ENCODE peak calls at places on chromosomes 6 and 20, in seven cellular contexts. C is heart left ventricle, L is lower lobe of right lung, E is PC-3, Y is neural progenitor cell, A is aorta, B is tibial nerve. O is an unnamed sample.

GRCh38 chr20:62716198-62716940 is 7.7 kb downstream of the NTSR1 start:
- DNase-seq in B (no peak), E (no peak), C (no peak), A (no peak), Y (no peak), L (no peak), O (no peak)

GRCh38 chr20:49028684-49029083 is 17.4 kb upstream of the CSE1L start:
- DNase-seq in B (no peak), A (no peak), E (peak; percentile 29), L (no peak), C (no peak), Y (peak; percentile 54), O (no peak)

GRCh38 chr6:7907159-7907558 is 3.4 kb downstream of the TXNDC5 start:
- DNase-seq in L (no peak), E (no peak), C (no peak), A (no peak), Y (no peak), B (no peak), O (no peak)

GRCh38 chr6:41527721-41528408 is 18.3 kb upstream of the FOXP4 start:
- DNase-seq in Y (peak; percentile 65), A (no peak), L (no peak), E (peak; percentile 12), B (no peak), C (no peak), O (peak; percentile 26)

GRCh38 chr6:134534708-134535149 is 216.8 kb upstream of the SGK1 start:
- DNase-seq in Y (no peak), A (no peak), L (no peak), E (peak; percentile 43), C (no peak), B (no peak), O (no peak)

GRCh38 chr6:149483302-149483701 is 1.5 kb downstream of the ZC3H12D start:
- DNase-seq in B (no peak), L (no peak), E (no peak), A (no peak), C (no peak), Y (no peak), O (no peak)

GRCh38 chr6:21527731-21528130 is 65.8 kb upstream of the SOX4 start:
- DNase-seq in B (no peak), C (no peak), L (no peak), E (peak; percentile 2), A (no peak), Y (no peak), O (no peak)

GRCh38 chr6:125918681-125919566 is 37.6 kb upstream of the HINT3 start:
- DNase-seq in E (peak; percentile 79), L (no peak), C (no peak), B (peak; percentile 47), A (peak; percentile 47), Y (no peak), O (peak; percentile 25)

GRCh38 chr20:31603822-31604566 is 1.1 kb upstream of the ID1 start:
- DNase-seq in L (peak; percentile 97), Y (peak; percentile 100), A (peak; percentile 97), B (peak; percentile 82), C (peak; percentile 98), E (peak; percentile 98), O (peak; percentile 99)

GRCh38 chr20:19241440-19241839 is 29.0 kb downstream of the SLC24A3 start:
- DNase-seq in A (no peak), L (no peak), E (no peak), B (no peak), C (no peak), Y (no peak), O (no peak)

GRCh38 chr6:131007286-131007685 is 55.8 kb downstream of the EPB41L2 start:
- DNase-seq in L (no peak), E (no peak), B (no peak), C (no peak), Y (no peak), A (no peak), O (no peak)

GRCh38 chr6:161836643-161837448 is 563.0 kb upstream of the AGPAT4 start:
- DNase-seq in B (no peak), C (no peak), E (peak; percentile 33), A (no peak), Y (no peak), L (no peak), O (no peak)

GRCh38 chr20:13199279-13199678 is 21.8 kb upstream of the ISM1 start:
- DNase-seq in B (no peak), Y (no peak), E (no peak), C (no peak), L (no peak), A (no peak), O (no peak)

GRCh38 chr6:76441850-76442249 is 369.4 kb upstream of the IMPG1 start:
- DNase-seq in A (no peak), L (no peak), C (no peak), B (no peak), Y (peak; percentile 15), E (no peak), O (no peak)

GRCh38 chr6:30100154-30100553 is 12.7 kb downstream of the TRIM31 start:
- DNase-seq in A (no peak), C (no peak), B (no peak), L (no peak), E (no peak), Y (no peak), O (no peak)

GRCh38 chr6:29792123-29793035 is 35.2 kb upstream of the HLA-G start:
- DNase-seq in E (peak; percentile 46), B (peak; percentile 40), Y (peak; percentile 40), C (peak; percentile 75), A (peak; percentile 85), L (peak; percentile 88), O (peak; percentile 92)

GRCh38 chr6:92479821-92480220 is 939.5 kb downstream of the EPHA7 start:
- DNase-seq in E (no peak), L (no peak), Y (no peak), B (no peak), A (no peak), C (no peak), O (no peak)

GRCh38 chr6:121817141-121817540 is 381.7 kb downstream of the GJA1 start:
- DNase-seq in Y (no peak), L (no peak), E (no peak), A (no peak), C (no peak), B (no peak), O (no peak)

GRCh38 chr20:58229198-58229802 is 847 bp upstream of the ANKRD60 start:
- DNase-seq in L (no peak), E (no peak), C (no peak), B (no peak), A (no peak), Y (peak; percentile 18), O (no peak)

GRCh38 chr6:136037885-136038460 is 186.5 kb downstream of the PDE7B start:
- DNase-seq in Y (no peak), E (no peak), L (no peak), A (no peak), B (no peak), C (peak; percentile 26), O (peak; percentile 75)
- H3K4me1 ChIP-seq in Y (peaks cover 12% of the 10 kb centered on the region), E (no peaks in the 10 kb centered on the region), L (peaks cover 30% of the 10 kb centered on the region), A (no peaks in the 10 kb centered on the region), B (peaks cover 57% of the 10 kb centered on the region), C (peaks cover 66% of the 10 kb centered on the region), O (peaks cover 16% of the 10 kb centered on the region)

GRCh38 chr6:159590794-159591193 is 102.2 kb downstream of the SOD2 start:
- DNase-seq in B (no peak), E (no peak), L (no peak), Y (peak; percentile 26), C (no peak), A (no peak), O (no peak)

GRCh38 chr6:159595173-159595572 is 97.9 kb downstream of the SOD2 start:
- DNase-seq in C (no peak), Y (no peak), B (no peak), A (peak; percentile 60), L (no peak), E (peak; percentile 84), O (no peak)

GRCh38 chr6:159594750-159595117 is 98.3 kb downstream of the SOD2 start:
- DNase-seq in Y (no peak), E (peak; percentile 74), C (no peak), A (no peak), L (no peak), B (no peak), O (no peak)

GRCh38 chr6:159594106-159594749 is 98.8 kb downstream of the SOD2 start:
- DNase-seq in E (peak; percentile 24), C (no peak), L (no peak), Y (no peak), A (no peak), B (no peak), O (no peak)
- H3K27ac ChIP-seq in E (peak overlapping the region; percentile 99), C (no peak overlapping the region), L (no peak overlapping the region), Y (no peak overlapping the region), A (peak overlapping the region; percentile 1), B (no peak overlapping the region), O (no peak overlapping the region)

DNA sequence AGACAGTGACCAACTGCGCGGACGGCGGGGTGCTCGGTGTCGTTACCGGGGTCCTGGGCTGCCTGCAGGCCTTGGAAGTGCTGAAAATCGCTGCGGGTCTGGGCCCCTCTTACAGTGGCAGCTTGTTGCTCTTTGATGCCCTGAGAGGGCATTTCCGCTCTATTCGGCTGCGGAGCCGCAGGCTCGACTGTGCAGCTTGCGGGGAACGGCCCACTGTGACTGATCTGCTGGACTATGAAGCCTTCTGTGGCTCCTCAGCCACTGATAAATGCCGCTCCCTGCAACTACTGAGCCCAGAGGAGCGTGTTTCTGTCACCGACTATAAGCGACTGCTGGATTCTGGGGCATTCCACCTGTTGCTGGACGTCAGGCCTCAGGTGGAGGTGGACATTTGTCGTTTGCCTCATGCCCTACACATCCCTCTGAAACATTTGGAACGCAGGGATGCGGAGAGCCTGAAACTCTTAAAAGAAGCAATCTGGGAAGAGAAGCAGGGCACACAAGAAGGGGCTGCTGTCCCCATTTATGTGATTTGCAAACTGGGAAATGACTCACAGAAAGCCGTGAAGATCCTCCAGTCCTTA is 1.0 kb downstream of the MOCS3 start:
- DNase-seq in E (peak; percentile 33), B (no peak), A (no peak), Y (no peak), C (no peak), L (peak; percentile 45), O (no peak)
- H3K4me1 ChIP-seq in E (peaks cover 39% of the 10 kb centered on the region), B (peaks cover 56% of the 10 kb centered on the region), A (no peaks in the 10 kb centered on the region), Y (peaks cover 13% of the 10 kb centered on the region), C (peaks cover 57% of the 10 kb centered on the region), L (peaks cover 55% of the 10 kb centered on the region), O (peaks cover 12% of the 10 kb centered on the region)

GRCh38 chr20:36582322-36582721 is 8.9 kb downstream of the TGIF2 start:
- DNase-seq in B (no peak), L (no peak), E (no peak), A (no peak), C (no peak), Y (no peak), O (no peak)

GRCh38 chr20:36574278-36575065 is 1.1 kb downstream of the TGIF2 start:
- DNase-seq in A (peak; percentile 58), B (no peak), E (peak; percentile 46), Y (peak; percentile 74), C (peak; percentile 48), L (peak; percentile 70), O (peak; percentile 80)

GRCh38 chr20:36575066-36575743 is 1.8 kb downstream of the TGIF2 start:
- DNase-seq in A (peak; percentile 64), L (peak; percentile 59), B (peak; percentile 38), C (peak; percentile 50), E (peak; percentile 77), Y (peak; percentile 36), O (peak; percentile 61)

GRCh38 chr20:36579996-36580545 is 6.7 kb downstream of the TGIF2 start:
- DNase-seq in A (no peak), L (no peak), E (no peak), Y (no peak), B (no peak), C (no peak), O (no peak)

DNA sequence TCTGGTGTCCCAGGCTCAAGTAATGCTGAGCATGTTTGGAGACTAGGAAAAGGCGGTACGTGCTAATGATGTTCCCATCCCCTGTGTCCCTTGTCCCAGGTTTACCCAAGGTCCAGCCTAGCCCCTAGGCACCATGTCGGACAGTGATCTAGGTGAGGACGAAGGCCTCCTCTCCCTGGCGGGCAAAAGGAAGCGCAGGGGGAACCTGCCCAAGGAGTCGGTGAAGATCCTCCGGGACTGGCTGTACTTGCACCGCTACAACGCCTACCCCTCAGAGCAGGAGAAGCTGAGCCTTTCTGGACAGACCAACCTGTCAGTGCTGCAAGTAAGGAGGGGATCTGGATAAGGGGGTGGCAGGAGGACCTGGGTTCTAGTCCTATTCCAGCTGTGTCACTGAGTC is 5.2 kb downstream of the TGIF2 start:
- DNase-seq in Y (no peak), B (no peak), L (no peak), A (no peak), C (no peak), E (no peak), O (no peak)
- H3K27ac ChIP-seq in Y (no peak overlapping the region), B (no peak overlapping the region), L (no peak overlapping the region), A (no peak overlapping the region), C (no peak overlapping the region), E (no peak overlapping the region), O (no peak overlapping the region)